ENCODE peak calls at places on chromosome 10, in six cellular contexts. C, G, Y, V, O and N are unnamed samples.

GRCh38 chr10:122468923-122469781 is 7.8 kb downstream of the HTRA1 start:
- DNase-seq in C (no peak), G (no peak), Y (peak; percentile 43), V (no peak), O (no peak), N (no peak)

GRCh38 chr10:52807803-52808202 is 35.2 kb upstream of the MBL2 start:
- DNase-seq in C (no peak), G (no peak), Y (no peak), V (no peak), O (no peak), N (no peak)

GRCh38 chr10:14438576-14438975 is 107.9 kb upstream of the FRMD4A start:
- DNase-seq in C (no peak), G (no peak), Y (no peak), V (no peak), O (no peak), N (no peak)

GRCh38 chr10:102624094-102624493 is 20.2 kb upstream of the TRIM8 start:
- DNase-seq in C (no peak), G (no peak), Y (no peak), V (no peak), O (no peak), N (no peak)

GRCh38 chr10:73762915-73763314 is 18.7 kb downstream of the SEC24C start:
- DNase-seq in C (no peak), G (no peak), Y (no peak), V (no peak), O (no peak), N (no peak)

GRCh38 chr10:11472158-11472753 is 139.2 kb downstream of the USP6NL start:
- DNase-seq in C (peak; percentile 83), G (peak; percentile 44), Y (peak; percentile 33), V (peak; percentile 69), O (peak; percentile 33), N (peak; percentile 38)

GRCh38 chr10:124744047-124744687 is at the start of gene FAM53B:
- DNase-seq in C (peak; percentile 83), G (peak; percentile 59), Y (peak; percentile 91), V (peak; percentile 65), O (peak; percentile 87), N (peak; percentile 50)

GRCh38 chr10:124597677-124598165 is 136.1 kb downstream of the LHPP start:
- DNase-seq in C (no peak), G (no peak), Y (peak; percentile 8), V (no peak), O (no peak), N (no peak)

GRCh38 chr10:117374506-117375359 is 507 bp downstream of the PDZD8 start:
- DNase-seq in C (peak; percentile 59), G (peak; percentile 40), Y (no peak), V (peak; percentile 11), O (no peak), N (no peak)

GRCh38 chr10:1346201-1346600 is 290.0 kb downstream of the WDR37 start:
- DNase-seq in C (no peak), G (no peak), Y (no peak), V (no peak), O (no peak), N (no peak)

GRCh38 chr10:7407368-7408002 is 3.3 kb downstream of the SFMBT2 start:
- DNase-seq in C (peak; percentile 49), G (no peak), Y (peak; percentile 15), V (no peak), O (no peak), N (no peak)

GRCh38 chr10:78763651-78764395 is 304.9 kb upstream of the ZMIZ1 start:
- DNase-seq in C (no peak), G (no peak), Y (no peak), V (peak; percentile 32), O (no peak), N (no peak)

GRCh38 chr10:33390046-33390445 is 55.6 kb upstream of the NRP1 start:
- DNase-seq in C (no peak), G (no peak), Y (no peak), V (no peak), O (no peak), N (no peak)

GRCh38 chr10:50367732-50368131 is 116.4 kb upstream of the ASAH2 start:
- DNase-seq in C (peak; percentile 72), G (no peak), Y (no peak), V (no peak), O (no peak), N (no peak)

GRCh38 chr10:45052700-45053099 is 52.0 kb downstream of the ZNF22 start:
- DNase-seq in C (no peak), G (no peak), Y (no peak), V (no peak), O (no peak), N (no peak)

GRCh38 chr10:110471566-110472139 is 26.1 kb upstream of the DUSP5 start:
- DNase-seq in C (no peak), G (no peak), Y (no peak), V (no peak), O (no peak), N (no peak)

GRCh38 chr10:116278832-116279231 is 5.8 kb upstream of the GFRA1 start:
- DNase-seq in C (no peak), G (no peak), Y (no peak), V (no peak), O (no peak), N (no peak)

GRCh38 chr10:98848361-98848760 is 387.3 kb downstream of the HPSE2 start:
- DNase-seq in C (no peak), G (no peak), Y (no peak), V (no peak), O (no peak), N (no peak)

GRCh38 chr10:4984971-4985594 is 18.6 kb downstream of the AKR1C2 start:
- DNase-seq in C (peak; percentile 49), G (no peak), Y (no peak), V (no peak), O (no peak), N (no peak)

GRCh38 chr10:26448706-26449435 is 10.7 kb downstream of the APBB1IP start:
- DNase-seq in C (no peak), G (peak; percentile 15), Y (no peak), V (no peak), O (no peak), N (no peak)

GRCh38 chr10:71837085-71837827 is 13.8 kb downstream of the PSAP start:
- DNase-seq in C (peak; percentile 81), G (no peak), Y (no peak), V (no peak), O (no peak), N (no peak)

GRCh38 chr10:113177163-113177935 is 227.3 kb downstream of the TCF7L2 start:
- DNase-seq in C (no peak), G (no peak), Y (no peak), V (no peak), O (peak; percentile 81), N (no peak)

GRCh38 chr10:111231779-111232178 is 154.9 kb downstream of the ADRA2A start:
- DNase-seq in C (no peak), G (no peak), Y (no peak), V (no peak), O (no peak), N (no peak)

GRCh38 chr10:13528875-13529713 is at the start of gene BEND7:
- DNase-seq in C (peak; percentile 26), G (no peak), Y (peak; percentile 59), V (no peak), O (no peak), N (no peak)

GRCh38 chr10:29830526-29831512 is 196.0 kb upstream of the SVIL start:
- DNase-seq in C (no peak), G (no peak), Y (no peak), V (no peak), O (no peak), N (no peak)

GRCh38 chr10:71331736-71332135 is 12.7 kb downstream of the SLC29A3 start:
- DNase-seq in C (no peak), G (no peak), Y (no peak), V (no peak), O (no peak), N (no peak)

GRCh38 chr10:6239213-6239991 is 36.7 kb downstream of the PFKFB3 start:
- DNase-seq in C (peak; percentile 96), G (no peak), Y (peak; percentile 29), V (peak; percentile 63), O (no peak), N (peak; percentile 21)

GRCh38 chr10:58414270-58415041 is 29.2 kb downstream of the TFAM start:
- DNase-seq in C (peak; percentile 55), G (no peak), Y (no peak), V (no peak), O (peak; percentile 51), N (no peak)

GRCh38 chr10:126519992-126520391 is 131.7 kb upstream of the ADAM12 start:
- DNase-seq in C (peak; percentile 49), G (no peak), Y (no peak), V (no peak), O (no peak), N (no peak)

GRCh38 chr10:92990615-92991014 is 70.0 kb upstream of the CYP26C1 start:
- DNase-seq in C (peak; percentile 20), G (no peak), Y (no peak), V (no peak), O (no peak), N (no peak)

GRCh38 chr10:129526943-129527342 is 59.9 kb downstream of the MGMT start:
- DNase-seq in C (no peak), G (no peak), Y (no peak), V (no peak), O (no peak), N (no peak)

GRCh38 chr10:1047937-1048336 is 982 bp downstream of the IDI1 start:
- DNase-seq in C (peak; percentile 43), G (no peak), Y (no peak), V (no peak), O (no peak), N (no peak)

GRCh38 chr10:131638481-131639278 is 262.1 kb upstream of the PPP2R2D start:
- DNase-seq in C (no peak), G (no peak), Y (no peak), V (no peak), O (no peak), N (no peak)